ENCODE peak calls at places on chromosomes 16 and 17, in eight cellular contexts. A is RWPE2; E is effector memory CD4-positive, alpha-beta T cell; H is uterus; F is dorsolateral prefrontal cortex; N is sigmoid colon; I is caudate nucleus; V is PC-3. Q is an unnamed sample.

GRCh38 chr16:1152651-1153259 is at the start of gene CACNA1H:
- DNase-seq in E (peak; percentile 45), V (no peak), F (no peak), H (peak; percentile 71), N (no peak), I (no peak), A (no peak), Q (no peak)

GRCh38 chr17:1498233-1498632 is 5.7 kb upstream of the MYO1C start:
- DNase-seq in V (no peak), A (no peak), I (no peak), N (no peak), E (no peak), F (no peak), H (no peak), Q (no peak)

GRCh38 chr16:24986512-24987303 is 28.5 kb downstream of the ARHGAP17 start:
- DNase-seq in N (peak; percentile 74), I (no peak), F (no peak), E (no peak), H (peak; percentile 36), V (peak; percentile 71), A (no peak), Q (no peak)

GRCh38 chr16:54194008-54194731 is 92.4 kb downstream of the IRX3 start:
- DNase-seq in A (no peak), H (peak; percentile 47), I (peak; percentile 22), F (no peak), E (no peak), N (peak; percentile 83), V (no peak), Q (no peak)

GRCh38 chr16:88940196-88941050 is 36.6 kb downstream of the CBFA2T3 start:
- DNase-seq in N (no peak), I (no peak), V (no peak), H (no peak), E (no peak), F (peak; percentile 73), A (no peak), Q (no peak)

GRCh38 chr16:73131153-73131862 is 83.4 kb upstream of the ZFHX3 start:
- DNase-seq in H (no peak), E (no peak), I (no peak), A (no peak), V (no peak), N (no peak), F (no peak), Q (no peak)

GRCh38 chr16:74480150-74481029 is 59.1 kb upstream of the CLEC18B start:
- DNase-seq in V (peak; percentile 90), N (no peak), I (no peak), F (no peak), H (no peak), A (peak; percentile 74), E (no peak), Q (no peak)

GRCh38 chr17:7633093-7633492 is 3.2 kb downstream of the SHBG start:
- DNase-seq in H (no peak), F (no peak), N (no peak), I (no peak), V (no peak), E (no peak), A (no peak), Q (no peak)

GRCh38 chr17:8720596-8720995 is 24.0 kb downstream of the CCDC42 start:
- DNase-seq in V (no peak), A (peak; percentile 14), H (no peak), F (no peak), N (peak; percentile 4), I (no peak), E (no peak), Q (no peak)

GRCh38 chr17:15263680-15264079 is 1.4 kb downstream of the PMP22 start:
- DNase-seq in I (no peak), A (no peak), V (peak; percentile 50), H (no peak), E (no peak), N (no peak), F (no peak), Q (no peak)

GRCh38 chr16:30902070-30902972 is 5.9 kb downstream of the CTF1 start:
- DNase-seq in I (peak; percentile 58), H (no peak), A (no peak), E (peak; percentile 25), F (no peak), V (peak; percentile 62), N (peak; percentile 81), Q (no peak)

GRCh38 chr16:88070989-88071625 is 119.9 kb downstream of the BANP start:
- DNase-seq in F (no peak), E (no peak), H (no peak), A (peak; percentile 46), I (no peak), V (no peak), N (peak; percentile 47), Q (no peak)

GRCh38 chr16:48408688-48409087 is 23.5 kb upstream of the SIAH1 start:
- DNase-seq in E (no peak), N (peak; percentile 69), V (peak; percentile 28), A (no peak), F (no peak), H (no peak), I (no peak), Q (no peak)

GRCh38 chr17:30251931-30252330 is 16.4 kb upstream of the SLC6A4 start:
- DNase-seq in I (no peak), V (no peak), A (no peak), F (no peak), H (no peak), N (no peak), E (no peak), Q (no peak)

GRCh38 chr17:30256756-30257506 is 21.4 kb upstream of the SLC6A4 start:
- DNase-seq in N (no peak), A (no peak), F (no peak), E (no peak), V (no peak), I (no peak), H (no peak), Q (no peak)

GRCh38 chr17:30249460-30249859 is 14.0 kb upstream of the SLC6A4 start:
- DNase-seq in V (no peak), E (no peak), A (no peak), F (no peak), H (no peak), N (no peak), I (no peak), Q (no peak)

GRCh38 chr17:30254150-30254549 is 18.7 kb upstream of the SLC6A4 start:
- DNase-seq in E (no peak), H (no peak), V (no peak), N (no peak), F (no peak), A (no peak), I (no peak), Q (no peak)

GRCh38 chr17:30253316-30253715 is 17.8 kb upstream of the SLC6A4 start:
- DNase-seq in H (no peak), A (no peak), E (no peak), N (no peak), I (no peak), V (no peak), F (no peak), Q (no peak)
- H3K27ac ChIP-seq in H (no peak overlapping the region), A (no peak overlapping the region), E (no peak overlapping the region), N (no peak overlapping the region), I (no peak overlapping the region), V (no peak overlapping the region), F (no peak overlapping the region), Q (no peak overlapping the region)

GRCh38 chr17:33370384-33370783 is 77.3 kb upstream of the ASIC2 start:
- DNase-seq in I (no peak), N (no peak), V (no peak), H (no peak), E (no peak), F (no peak), A (no peak), Q (no peak)
- H3K27ac ChIP-seq in I (no peak overlapping the region), N (no peak overlapping the region), V (no peak overlapping the region), H (no peak overlapping the region), E (no peak overlapping the region), F (no peak overlapping the region), A (no peak overlapping the region), Q (no peak overlapping the region)

GRCh38 chr17:4108397-4108796 is 34.4 kb downstream of the ZZEF1 start:
- DNase-seq in I (no peak), F (no peak), E (no peak), N (no peak), H (no peak), V (no peak), A (no peak), Q (no peak)
- H3K27ac ChIP-seq in I (no peak overlapping the region), F (no peak overlapping the region), E (peak overlapping the region; percentile 28), N (peak overlapping the region; percentile 80), H (no peak overlapping the region), V (no peak overlapping the region), A (no peak overlapping the region), Q (no peak overlapping the region)

GRCh38 chr17:75110307-75110937 is 653 bp downstream of the ARMC7 start:
- DNase-seq in A (no peak), I (peak; percentile 25), H (no peak), F (no peak), E (no peak), V (peak; percentile 48), N (no peak), Q (no peak)

GRCh38 chr17:75116681-75117080 is 6.9 kb downstream of the ARMC7 start:
- DNase-seq in N (no peak), A (no peak), I (no peak), H (no peak), F (no peak), V (no peak), E (no peak), Q (no peak)

GRCh38 chr17:75111777-75112176 is 2.0 kb downstream of the ARMC7 start:
- DNase-seq in I (no peak), F (no peak), V (no peak), H (no peak), N (no peak), A (no peak), E (no peak), Q (no peak)

GRCh38 chr17:75115545-75115944 is 5.8 kb downstream of the ARMC7 start:
- DNase-seq in F (no peak), I (no peak), N (no peak), E (no peak), H (no peak), V (no peak), A (no peak), Q (no peak)

DNA sequence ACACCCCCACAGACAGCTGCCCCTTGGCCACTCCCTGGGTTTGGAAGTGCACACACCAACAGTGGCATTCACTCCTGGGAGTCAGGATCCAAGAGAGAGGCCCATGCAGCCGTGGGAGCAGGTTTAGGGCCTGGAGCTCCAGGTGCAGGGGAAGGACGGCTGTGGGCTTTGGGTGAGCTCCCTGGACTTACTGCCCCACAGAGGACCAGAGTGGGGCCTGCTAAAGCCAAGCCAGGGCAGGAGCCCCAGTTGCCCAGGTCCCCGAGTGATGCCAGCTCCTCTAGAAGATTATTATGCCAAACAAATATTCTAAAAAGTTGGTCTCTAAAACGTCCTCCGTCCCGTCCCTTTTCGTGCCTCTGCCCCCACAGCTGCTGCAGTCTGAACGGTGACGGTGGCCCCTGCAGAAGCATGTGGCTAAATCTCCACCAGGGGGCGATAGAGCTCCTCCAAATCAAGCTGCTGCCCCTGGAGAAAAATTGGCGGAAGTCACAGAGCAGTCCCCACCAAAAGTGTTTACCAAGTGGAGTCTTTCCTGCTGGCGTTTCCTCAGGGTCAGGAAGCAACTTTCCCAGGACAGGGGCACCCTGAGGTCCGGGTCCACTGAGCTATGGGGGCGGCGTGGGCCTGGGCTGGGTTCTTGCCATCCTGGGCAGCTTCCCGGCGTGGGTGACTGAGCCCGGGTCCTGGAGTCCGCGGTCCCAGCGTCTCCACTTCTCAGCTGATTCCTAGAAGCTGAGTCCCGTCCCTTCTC is 4.2 kb downstream of the ARMC7 start:
- DNase-seq in E (peak; percentile 74), V (peak; percentile 95), A (no peak), H (peak; percentile 94), N (peak; percentile 95), F (peak; percentile 91), I (peak; percentile 79), Q (peak; percentile 82)
- H3K27ac ChIP-seq in E (peak overlapping the region; percentile 45), V (peak overlapping the region; percentile 50), A (peak overlapping the region; percentile 29), H (peak overlapping the region; percentile 92), N (peak overlapping the region; percentile 81), F (peak overlapping the region; percentile 82), I (peak overlapping the region; percentile 76), Q (no peak overlapping the region)

Q was measured in AG04450.